ENCODE peak calls at places on chromosomes 3 and 15, in seven cellular contexts. One of them, this sample, is unnamed.

GRCh38 chr3:187968883-187969580 is 184.9 kb upstream of the LPP start:
- DNase-seq in EL: peak
- DNase-seq in frontal cortex: no peak
- DNase-seq in T-cell: no peak
- DNase-seq in posterior vena cava: no peak
- DNase-seq in nephron progenitor cell: no peak
- DNase-seq in H9: no peak
- DNase-seq in this sample: no peak

GRCh38 chr3:11059090-11059798 is 66.7 kb downstream of the SLC6A1 start:
- DNase-seq in T-cell: no peak
- DNase-seq in frontal cortex: peak
- DNase-seq in EL: peak
- DNase-seq in posterior vena cava: no peak
- DNase-seq in H9: peak
- DNase-seq in nephron progenitor cell: peak
- DNase-seq in this sample: peak

GRCh38 chr15:57485869-57486268 is 105.8 kb upstream of the MYZAP start:
- DNase-seq in nephron progenitor cell: no peak
- DNase-seq in T-cell: no peak
- DNase-seq in frontal cortex: no peak
- DNase-seq in EL: peak
- DNase-seq in H9: peak
- DNase-seq in posterior vena cava: peak
- DNase-seq in this sample: no peak

GRCh38 chr3:177705976-177706866 is 508.9 kb upstream of the TBL1XR1 start:
- DNase-seq in posterior vena cava: peak
- DNase-seq in frontal cortex: no peak
- DNase-seq in H9: no peak
- DNase-seq in EL: no peak
- DNase-seq in nephron progenitor cell: no peak
- DNase-seq in T-cell: no peak
- DNase-seq in this sample: no peak

GRCh38 chr3:8775602-8776001 is 6.2 kb upstream of the OXTR start:
- DNase-seq in EL: no peak
- DNase-seq in T-cell: no peak
- DNase-seq in H9: no peak
- DNase-seq in nephron progenitor cell: no peak
- DNase-seq in frontal cortex: no peak
- DNase-seq in posterior vena cava: no peak
- DNase-seq in this sample: no peak

GRCh38 chr15:70474682-70475438 is 288.5 kb downstream of the UACA start:
- DNase-seq in EL: peak
- DNase-seq in posterior vena cava: peak
- DNase-seq in H9: no peak
- DNase-seq in frontal cortex: peak
- DNase-seq in T-cell: no peak
- DNase-seq in nephron progenitor cell: no peak
- DNase-seq in this sample: no peak

GRCh38 chr15:80502782-80503181 is 98.6 kb downstream of the ARNT2 start:
- DNase-seq in H9: peak
- DNase-seq in T-cell: no peak
- DNase-seq in EL: no peak
- DNase-seq in nephron progenitor cell: no peak
- DNase-seq in posterior vena cava: no peak
- DNase-seq in frontal cortex: no peak
- DNase-seq in this sample: no peak

GRCh38 chr3:196007744-196008143 is 74.1 kb downstream of the TFRC start:
- DNase-seq in nephron progenitor cell: no peak
- DNase-seq in frontal cortex: no peak
- DNase-seq in EL: no peak
- DNase-seq in H9: no peak
- DNase-seq in T-cell: no peak
- DNase-seq in posterior vena cava: no peak
- DNase-seq in this sample: no peak

GRCh38 chr3:87233805-87234204 is 6.7 kb downstream of the CHMP2B start:
- DNase-seq in T-cell: no peak
- DNase-seq in posterior vena cava: no peak
- DNase-seq in EL: no peak
- DNase-seq in frontal cortex: no peak
- DNase-seq in H9: no peak
- DNase-seq in nephron progenitor cell: no peak
- DNase-seq in this sample: no peak

GRCh38 chr3:195443391-195443989 is 670 bp upstream of the ACAP2 start:
- DNase-seq in frontal cortex: no peak
- DNase-seq in nephron progenitor cell: no peak
- DNase-seq in H9: no peak
- DNase-seq in T-cell: no peak
- DNase-seq in posterior vena cava: no peak
- DNase-seq in EL: no peak
- DNase-seq in this sample: no peak

GRCh38 chr3:95184038-95184437 is 1121.2 kb downstream of the NSUN3 start:
- DNase-seq in EL: no peak
- DNase-seq in posterior vena cava: no peak
- DNase-seq in nephron progenitor cell: no peak
- DNase-seq in T-cell: no peak
- DNase-seq in frontal cortex: no peak
- DNase-seq in H9: peak
- DNase-seq in this sample: no peak